ENCODE peak calls at places on chromosome 13, in five cellular contexts. S is erythroblast; H is astrocyte of the cerebellum; P is NCI-H1930; T is activated T-helper 1 cell treated with anti-CD3 and anti-CD28 coated beads, Interleukin-12 subunit alpha, Interleukin-12 subunit beta, Interleukin-2, Interleukin-4 antibody, amounts not matched to agents 30 ng/mL and 10 ng/mL and 1 ng/mL, durations not matched to agents 14 hours and 24 hours and 36 hours. Y is an unnamed sample.
A peak's percentile ranks its signal among the peaks of the same experiment; 100 is the strongest.

GRCh38 chr13:22744688-22745452 is 435.9 kb upstream of the SGCG start:
- DNase-seq in S (no peak), H (no peak), P (peak; percentile 18), T (no peak), Y (no peak)

GRCh38 chr13:111153977-111154332 is 38.8 kb downstream of the ARHGEF7 start:
- DNase-seq in S (peak; percentile 83), H (no peak), P (no peak), T (no peak), Y (peak; percentile 22)

GRCh38 chr13:46571189-46571901 is 18.4 kb downstream of the LRCH1 start:
- DNase-seq in S (no peak), H (peak; percentile 50), P (no peak), T (no peak), Y (no peak)

GRCh38 chr13:32001392-32001768 is 30.2 kb upstream of the FRY start:
- DNase-seq in S (peak; percentile 59), H (peak; percentile 5), P (no peak), T (no peak), Y (no peak)

GRCh38 chr13:48121733-48122132 is 26.8 kb upstream of the MED4 start:
- DNase-seq in S (no peak), H (no peak), P (no peak), T (no peak), Y (no peak)

GRCh38 chr13:93559718-93560117 is 333.1 kb downstream of the GPC6 start:
- DNase-seq in S (no peak), H (peak; percentile 68), P (no peak), T (no peak), Y (no peak)

GRCh38 chr13:95641291-95641811 is 3.2 kb downstream of the DZIP1 start:
- DNase-seq in S (no peak), H (no peak), P (no peak), T (no peak), Y (no peak)

GRCh38 chr13:37179646-37180045 is 74.2 kb upstream of the CSNK1A1L start:
- DNase-seq in S (no peak), H (peak; percentile 31), P (no peak), T (no peak), Y (no peak)

GRCh38 chr13:41587490-41587889 is 130.1 kb downstream of the RGCC start:
- DNase-seq in S (peak; percentile 27), H (no peak), P (no peak), T (no peak), Y (peak; percentile 42)

GRCh38 chr13:55394470-55394869 is 1746.2 kb upstream of the PRR20A start:
- DNase-seq in S (no peak), H (no peak), P (no peak), T (no peak), Y (no peak)

GRCh38 chr13:46126552-46127171 is 21.8 kb upstream of the CPB2 start:
- DNase-seq in S (peak; percentile 84), H (peak; percentile 66), P (peak; percentile 63), T (peak; percentile 38), Y (peak; percentile 89)

GRCh38 chr13:24802074-24802473 is 38.1 kb downstream of the RNF17 start:
- DNase-seq in S (no peak), H (no peak), P (no peak), T (no peak), Y (no peak)

GRCh38 chr13:75699062-75699461 is 62.9 kb downstream of the LMO7 start:
- DNase-seq in S (no peak), H (no peak), P (no peak), T (no peak), Y (no peak)

GRCh38 chr13:31063734-31064133 is 98.0 kb downstream of the HSPH1 start:
- DNase-seq in S (no peak), H (no peak), P (no peak), T (no peak), Y (no peak)

GRCh38 chr13:42333613-42334328 is 61.8 kb downstream of the AKAP11 start:
- DNase-seq in S (peak; percentile 18), H (peak; percentile 11), P (no peak), T (no peak), Y (no peak)

GRCh38 chr13:114019367-114019766 is 45.5 kb upstream of the C13orf46 start:
- DNase-seq in S (peak; percentile 46), H (no peak), P (no peak), T (no peak), Y (no peak)

GRCh38 chr13:73740681-73741080 is 393.5 kb downstream of the KLF12 start:
- DNase-seq in S (no peak), H (no peak), P (no peak), T (no peak), Y (no peak)

GRCh38 chr13:74105871-74106270 is 28.3 kb downstream of the KLF12 start:
- DNase-seq in S (no peak), H (no peak), P (no peak), T (no peak), Y (no peak)

GRCh38 chr13:27283906-27284523 is 13.4 kb downstream of the RASL11A start:
- DNase-seq in S (peak; percentile 58), H (no peak), P (no peak), T (no peak), Y (peak; percentile 72)

GRCh38 chr13:23754506-23754905 is 134.7 kb downstream of the MIPEP start:
- DNase-seq in S (no peak), H (no peak), P (no peak), T (no peak), Y (no peak)

GRCh38 chr13:25447396-25447795 is 75.6 kb downstream of the ATP8A2 start:
- DNase-seq in S (no peak), H (no peak), P (no peak), T (no peak), Y (no peak)

GRCh38 chr13:101115762-101116161 is 300.5 kb downstream of the NALCN start:
- DNase-seq in S (no peak), H (peak; percentile 26), P (no peak), T (no peak), Y (peak; percentile 46)

GRCh38 chr13:110044521-110045200 is 258.3 kb upstream of the IRS2 start:
- DNase-seq in S (no peak), H (no peak), P (no peak), T (no peak), Y (no peak)

GRCh38 chr13:72652681-72653080 is 74.7 kb downstream of the MZT1 start:
- DNase-seq in S (no peak), H (peak; percentile 42), P (no peak), T (no peak), Y (no peak)

GRCh38 chr13:97108535-97108910 is 113.6 kb upstream of the MBNL2 start:
- DNase-seq in S (peak; percentile 70), H (peak; percentile 31), P (no peak), T (no peak), Y (no peak)

GRCh38 chr13:79989251-79989661 is 351.7 kb downstream of the SPRY2 start:
- DNase-seq in S (no peak), H (no peak), P (no peak), T (no peak), Y (no peak)